ENCODE peak calls at places on chromosomes 4 and X, in five cellular contexts. One of them, this sample, is unnamed.

GRCh38 chr4:153643406-153644016 is 40.6 kb upstream of the TLR2 start:
- DNase-seq in CD8-positive, alpha-beta T cell: no peak
- DNase-seq in NCI-H345: peak
- DNase-seq in bronchial epithelial cell: peak
- DNase-seq in B cell: no peak
- DNase-seq in this sample: no peak

GRCh38 chr4:181569553-181569952 is 673.6 kb upstream of the TENM3 start:
- DNase-seq in B cell: no peak
- DNase-seq in NCI-H345: no peak
- DNase-seq in CD8-positive, alpha-beta T cell: no peak
- DNase-seq in bronchial epithelial cell: peak
- DNase-seq in this sample: no peak

GRCh38 chrX:78548012-78548411 is 111.1 kb downstream of the RTL3 start:
- DNase-seq in bronchial epithelial cell: peak
- DNase-seq in B cell: no peak
- DNase-seq in NCI-H345: no peak
- DNase-seq in CD8-positive, alpha-beta T cell: no peak
- DNase-seq in this sample: no peak

GRCh38 chrX:100895365-100896075 is 21.4 kb upstream of the NOX1 start:
- DNase-seq in bronchial epithelial cell: peak
- DNase-seq in NCI-H345: peak
- DNase-seq in B cell: peak
- DNase-seq in CD8-positive, alpha-beta T cell: no peak
- DNase-seq in this sample: no peak

GRCh38 chr4:3255611-3256186 is 6.7 kb downstream of the MSANTD1 start:
- DNase-seq in bronchial epithelial cell: no peak
- DNase-seq in B cell: no peak
- DNase-seq in NCI-H345: no peak
- DNase-seq in CD8-positive, alpha-beta T cell: no peak
- DNase-seq in this sample: no peak

GRCh38 chrX:47366051-47366722 is 4.2 kb upstream of the ZNF157 start:
- DNase-seq in NCI-H345: peak
- DNase-seq in CD8-positive, alpha-beta T cell: peak
- DNase-seq in bronchial epithelial cell: peak
- DNase-seq in B cell: peak
- DNase-seq in this sample: no peak

GRCh38 chr4:143432258-143432591 is 81.3 kb upstream of the SMARCA5 start:
- DNase-seq in CD8-positive, alpha-beta T cell: no peak
- DNase-seq in B cell: no peak
- DNase-seq in bronchial epithelial cell: no peak
- DNase-seq in NCI-H345: no peak
- DNase-seq in this sample: no peak

GRCh38 chr4:125433453-125433852 is 118.7 kb downstream of the FAT4 start:
- DNase-seq in bronchial epithelial cell: no peak
- DNase-seq in NCI-H345: no peak
- DNase-seq in B cell: no peak
- DNase-seq in CD8-positive, alpha-beta T cell: no peak
- DNase-seq in this sample: no peak

GRCh38 chr4:38306482-38307071 is 346.4 kb downstream of the PTTG2 start:
- DNase-seq in NCI-H345: no peak
- DNase-seq in CD8-positive, alpha-beta T cell: no peak
- DNase-seq in B cell: no peak
- DNase-seq in bronchial epithelial cell: no peak
- DNase-seq in this sample: no peak

GRCh38 chr4:76658231-76659102 is 223.4 kb downstream of the SHROOM3 start:
- DNase-seq in B cell: no peak
- DNase-seq in NCI-H345: no peak
- DNase-seq in bronchial epithelial cell: peak
- DNase-seq in CD8-positive, alpha-beta T cell: no peak
- DNase-seq in this sample: no peak

GRCh38 chr4:1012031-1012739 is 759 bp downstream of the FGFRL1 start:
- DNase-seq in B cell: no peak
- DNase-seq in NCI-H345: no peak
- DNase-seq in CD8-positive, alpha-beta T cell: peak
- DNase-seq in bronchial epithelial cell: no peak
- DNase-seq in this sample: no peak

GRCh38 chr4:41569957-41570356 is 32.0 kb downstream of the LIMCH1 start:
- DNase-seq in NCI-H345: no peak
- DNase-seq in B cell: no peak
- DNase-seq in CD8-positive, alpha-beta T cell: no peak
- DNase-seq in bronchial epithelial cell: no peak
- DNase-seq in this sample: no peak

GRCh38 chr4:118282692-118283091 is 70.1 kb downstream of the PRSS12 start:
- DNase-seq in CD8-positive, alpha-beta T cell: no peak
- DNase-seq in bronchial epithelial cell: peak
- DNase-seq in NCI-H345: no peak
- DNase-seq in B cell: no peak
- DNase-seq in this sample: no peak

GRCh38 chr4:166078956-166079355 is 205.9 kb downstream of the TLL1 start:
- DNase-seq in NCI-H345: no peak
- DNase-seq in B cell: no peak
- DNase-seq in bronchial epithelial cell: peak
- DNase-seq in CD8-positive, alpha-beta T cell: no peak
- DNase-seq in this sample: no peak

GRCh38 chr4:8315343-8316250 is 46.0 kb downstream of the HTRA3 start:
- DNase-seq in NCI-H345: peak
- DNase-seq in B cell: no peak
- DNase-seq in CD8-positive, alpha-beta T cell: no peak
- DNase-seq in bronchial epithelial cell: peak
- DNase-seq in this sample: no peak

GRCh38 chrX:74450803-74451449 is 29.6 kb downstream of the SLC16A2 start:
- DNase-seq in B cell: no peak
- DNase-seq in NCI-H345: no peak
- DNase-seq in CD8-positive, alpha-beta T cell: no peak
- DNase-seq in bronchial epithelial cell: peak
- DNase-seq in this sample: peak

GRCh38 chr4:87257523-87257922 is 37.1 kb upstream of the KLHL8 start:
- DNase-seq in CD8-positive, alpha-beta T cell: no peak
- DNase-seq in bronchial epithelial cell: no peak
- DNase-seq in B cell: no peak
- DNase-seq in NCI-H345: no peak
- DNase-seq in this sample: no peak

GRCh38 chr4:97238956-97239698 is 904.1 kb downstream of the STPG2 start:
- DNase-seq in CD8-positive, alpha-beta T cell: no peak
- DNase-seq in bronchial epithelial cell: no peak
- DNase-seq in B cell: no peak
- DNase-seq in NCI-H345: no peak
- DNase-seq in this sample: no peak

This sample was measured in NK-92 treated with Interleukin-12 subunit alpha and Interleukin-12 subunit beta, amount 100 ng/mL, for 24 hours.